ENCODE peak calls at places on chromosomes 5 and 9, in four cellular contexts. M, P, Y and J are unnamed samples.

GRCh38 chr9:134329576-134329855 is 3.3 kb downstream of the RXRA start:
- DNase-seq in M (no peak), P (no peak), Y (no peak), J (no peak)

GRCh38 chr5:51892680-51893079 is 509.4 kb downstream of the ISL1 start:
- DNase-seq in M (no peak), P (no peak), Y (no peak), J (no peak)

GRCh38 chr9:133701981-133702797 is 36.0 kb downstream of the SARDH start:
- DNase-seq in M (peak), P (no peak), Y (peak), J (no peak)

GRCh38 chr5:140548791-140549190 is 1.3 kb downstream of the EIF4EBP3 start:
- DNase-seq in M (no peak), P (no peak), Y (no peak), J (no peak)

GRCh38 chr5:105263522-105263921 is 1700.9 kb upstream of the NUDT12 start:
- DNase-seq in M (no peak), P (no peak), Y (no peak), J (no peak)

GRCh38 chr5:74429495-74429894 is 211.0 kb downstream of the ENC1 start:
- DNase-seq in M (no peak), P (no peak), Y (no peak), J (no peak)

GRCh38 chr9:14806941-14807340 is 84.4 kb upstream of the CER1 start:
- DNase-seq in M (no peak), P (no peak), Y (no peak), J (no peak)

GRCh38 chr5:166123698-166124097 is 2167.7 kb upstream of the WWC1 start:
- DNase-seq in M (no peak), P (no peak), Y (no peak), J (no peak)

GRCh38 chr5:144150996-144151395 is 19.5 kb downstream of the YIPF5 start:
- DNase-seq in M (no peak), P (no peak), Y (no peak), J (no peak)

GRCh38 chr5:134468921-134469400 is 56.5 kb upstream of the JADE2 start:
- DNase-seq in M (no peak), P (no peak), Y (no peak), J (no peak)

GRCh38 chr5:61162832-61163567 is 732 bp upstream of the SMIM15 start:
- DNase-seq in M (peak), P (no peak), Y (no peak), J (no peak)

GRCh38 chr5:42691413-42691861 is 65.2 kb upstream of the CCDC152 start:
- DNase-seq in M (no peak), P (no peak), Y (peak), J (no peak)

GRCh38 chr5:59813761-59814562 is 79.6 kb downstream of the PDE4D start:
- DNase-seq in M (no peak), P (no peak), Y (no peak), J (peak)

GRCh38 chr9:114696814-114697544 is 15.0 kb upstream of the TEX48 start:
- DNase-seq in M (no peak), P (no peak), Y (no peak), J (no peak)

GRCh38 chr5:142931896-142932686 is 161.9 kb downstream of the ARHGAP26 start:
- DNase-seq in M (no peak), P (no peak), Y (no peak), J (no peak)

DNA sequence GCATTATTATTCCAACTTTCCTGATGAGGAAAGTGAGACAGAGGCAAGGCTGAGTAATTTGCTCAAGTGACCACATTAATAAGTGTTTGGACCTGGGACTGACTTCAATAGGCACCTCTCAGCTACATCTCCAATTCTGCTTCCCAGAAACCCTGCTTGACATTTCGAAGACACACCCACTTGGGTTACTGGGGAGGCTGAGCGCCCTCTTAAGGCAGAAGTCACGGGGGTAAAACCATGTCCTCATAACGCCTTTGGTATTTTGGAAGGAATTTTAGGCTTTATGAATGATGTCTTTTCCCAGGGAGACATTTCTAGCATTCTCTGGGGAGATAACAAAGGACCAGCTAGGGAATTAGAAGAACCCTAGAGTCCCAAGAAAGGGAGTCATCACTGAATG is 53.3 kb downstream of the TRPC7 start:
- DNase-seq in M (no peak), P (no peak), Y (no peak), J (no peak)
- H3K4me3 ChIP-seq in M (no peak), P (no peak), Y (no peak), J (no peak)

DNA sequence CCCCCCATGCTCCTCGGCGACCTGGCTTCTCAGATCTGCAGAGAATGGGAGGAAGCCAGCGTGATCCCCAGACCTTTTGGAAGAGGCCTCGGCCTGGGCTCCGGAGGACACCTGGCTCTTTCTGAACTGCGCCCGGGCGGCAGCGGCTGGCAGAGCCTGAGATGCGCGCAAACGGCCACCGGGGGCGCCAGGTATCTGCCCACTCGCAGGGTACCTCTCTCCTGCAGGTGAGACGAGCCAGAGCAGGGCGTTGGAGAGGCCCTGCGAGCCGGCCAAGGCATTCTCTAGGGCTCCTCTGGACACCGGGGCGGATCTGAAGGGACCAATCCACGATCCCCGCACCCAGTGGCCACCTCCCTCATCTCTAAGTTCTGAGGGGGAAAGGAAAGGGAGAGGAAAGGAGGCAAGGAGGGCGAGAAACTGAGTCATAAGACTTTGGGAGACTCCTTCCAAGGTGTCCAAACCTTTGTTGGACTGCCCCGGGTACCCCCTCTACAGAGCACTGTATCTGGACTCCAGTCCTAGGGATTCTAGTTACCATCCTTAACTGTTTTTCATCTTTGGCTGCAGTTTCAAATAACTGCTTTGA is 55.0 kb upstream of the SLC46A2 start:
- DNase-seq in M (no peak), P (no peak), Y (no peak), J (no peak)
- TF ChIP-seq CTCF in M (no peak), P (no peak), Y (no peak), J (no peak)

GRCh38 chr5:36392186-36392585 is 90.5 kb upstream of the RANBP3L start:
- DNase-seq in M (no peak), P (no peak), Y (no peak), J (no peak)
- H3K4me3 ChIP-seq in M (no peak), P (no peak), Y (no peak), J (no peak)

DNA sequence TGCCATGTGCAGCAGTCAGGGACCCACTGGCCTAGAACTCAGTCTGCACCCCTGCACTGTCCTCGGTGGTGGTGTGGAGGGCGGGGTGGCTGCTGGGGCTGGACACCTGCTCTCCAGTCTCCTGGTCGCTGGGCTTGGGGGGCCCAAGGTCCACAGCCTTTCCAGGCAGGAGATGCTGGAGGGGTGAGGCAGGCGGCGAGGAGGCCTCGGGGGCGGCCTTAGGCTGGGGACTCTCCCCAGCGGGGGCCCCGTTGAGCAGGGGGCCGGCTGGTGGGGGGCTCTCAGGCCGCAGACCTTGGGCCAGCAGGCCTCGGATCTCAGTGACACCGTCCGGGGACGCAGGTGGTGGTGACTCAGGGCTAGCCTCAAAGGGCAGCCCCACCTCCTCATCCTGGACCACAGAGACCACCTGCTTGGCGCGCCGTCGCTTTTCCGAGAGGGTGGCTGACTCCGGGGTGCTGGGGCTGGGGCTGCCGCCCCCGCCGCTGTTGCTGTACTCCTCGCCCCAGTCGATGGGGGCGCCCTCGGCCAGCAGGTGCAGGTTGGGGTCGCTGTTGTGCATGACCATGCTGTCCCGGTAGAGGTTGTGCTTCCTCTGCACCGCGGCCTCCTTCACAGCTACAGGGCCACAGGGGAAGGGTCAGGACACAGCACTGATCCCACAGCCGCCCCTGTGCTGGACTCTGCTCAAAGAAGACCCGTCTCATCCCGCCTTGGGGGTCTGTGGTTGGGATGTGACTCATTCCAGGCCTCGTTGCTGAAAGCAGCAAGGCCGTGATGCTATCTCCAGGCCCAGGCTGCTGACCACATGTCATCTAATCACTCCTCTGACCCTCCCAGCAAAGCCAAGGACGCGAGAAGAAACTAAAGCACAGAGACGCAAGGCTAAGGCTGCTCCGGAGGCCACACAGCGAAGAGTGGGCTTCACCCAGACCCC is 55.8 kb downstream of the LRSAM1 start:
- DNase-seq in M (peak), P (no peak), Y (no peak), J (no peak)
- TF ChIP-seq CTCF in M (no peak), P (no peak), Y (no peak), J (no peak)